ENCODE peak calls at places on chromosome 17, in five cellular contexts. N is nephron progenitor cell, Z is A549, Y is GM20000, E is GM12878. X is an unnamed sample.

GRCh38 chr17:45425125-45425983 is 7.3 kb downstream of the ARHGAP27 start:
- DNase-seq in N (peak), Z (peak), Y (peak), E (no peak), X (peak)

GRCh38 chr17:40909351-40909750 is 24.3 kb upstream of the KRT20 start:
- DNase-seq in N (peak), Z (peak), Y (peak), E (no peak), X (peak)

GRCh38 chr17:74052993-74053744 is 150.3 kb upstream of the RPL38 start:
- DNase-seq in N (no peak), Z (no peak), Y (no peak), E (no peak), X (no peak)

GRCh38 chr17:53316988-53317387 is 505.7 kb upstream of the KIF2B start:
- DNase-seq in N (no peak), Z (no peak), Y (no peak), E (no peak), X (no peak)

GRCh38 chr17:72208832-72209231 is 88.0 kb downstream of the SOX9 start:
- DNase-seq in N (no peak), Z (no peak), Y (no peak), E (no peak), X (no peak)

GRCh38 chr17:50889528-50890118 is 23.5 kb upstream of the TOB1 start:
- DNase-seq in N (no peak), Z (no peak), Y (no peak), E (no peak), X (no peak)

GRCh38 chr17:51046527-51047384 is 73.9 kb downstream of the SPAG9 start:
- DNase-seq in N (peak), Z (no peak), Y (no peak), E (no peak), X (peak)

GRCh38 chr17:7017827-7018200 is 5.0 kb upstream of the BCL6B start:
- DNase-seq in N (no peak), Z (no peak), Y (no peak), E (no peak), X (no peak)

GRCh38 chr17:66941773-66942452 is 22.6 kb upstream of the CACNG4 start:
- DNase-seq in N (no peak), Z (no peak), Y (no peak), E (no peak), X (no peak)

GRCh38 chr17:2707721-2708584 is 3.6 kb downstream of the CLUH start:
- DNase-seq in N (peak), Z (peak), Y (no peak), E (no peak), X (peak)

GRCh38 chr17:81944858-81945257 is 2.2 kb downstream of the MYADML2 start:
- DNase-seq in N (no peak), Z (no peak), Y (no peak), E (no peak), X (no peak)

GRCh38 chr17:39738568-39738901 is 797 bp downstream of the GRB7 start:
- DNase-seq in N (peak), Z (peak), Y (peak), E (no peak), X (no peak)

GRCh38 chr17:40937384-40937819 is at the start of gene KRT23:
- DNase-seq in N (peak), Z (no peak), Y (no peak), E (no peak), X (no peak)

GRCh38 chr17:57868007-57868774 is 18.3 kb upstream of the MRPS23 start:
- DNase-seq in N (peak), Z (peak), Y (peak), E (peak), X (peak)

GRCh38 chr17:59652119-59652518 is 32.4 kb downstream of the CLTC start:
- DNase-seq in N (no peak), Z (no peak), Y (no peak), E (no peak), X (peak)

GRCh38 chr17:74780443-74781238 is 4.5 kb upstream of the NAT9 start:
- DNase-seq in N (no peak), Z (peak), Y (peak), E (no peak), X (no peak)

GRCh38 chr17:17752822-17753448 is 71.7 kb downstream of the RAI1 start:
- DNase-seq in N (no peak), Z (no peak), Y (no peak), E (no peak), X (no peak)

GRCh38 chr17:2101448-2102257 is 46.8 kb downstream of the HIC1 start:
- DNase-seq in N (no peak), Z (no peak), Y (no peak), E (no peak), X (no peak)

GRCh38 chr17:50127661-50128361 is 2.1 kb downstream of the SAMD14 start:
- DNase-seq in N (no peak), Z (no peak), Y (no peak), E (no peak), X (no peak)

GRCh38 chr17:19897108-19897854 is 29.5 kb upstream of the ULK2 start:
- DNase-seq in N (no peak), Z (no peak), Y (no peak), E (no peak), X (peak)

GRCh38 chr17:62648247-62648953 is 20.9 kb downstream of the MRC2 start:
- DNase-seq in N (no peak), Z (no peak), Y (no peak), E (no peak), X (no peak)

GRCh38 chr17:58082341-58082869 is 814 bp upstream of the DYNLL2 start:
- DNase-seq in N (peak), Z (no peak), Y (no peak), E (no peak), X (no peak)

GRCh38 chr17:66555605-66556004 is 253.2 kb downstream of the PRKCA start:
- DNase-seq in N (no peak), Z (no peak), Y (no peak), E (no peak), X (no peak)

GRCh38 chr17:57604771-57605733 is 140.0 kb downstream of the CCDC182 start:
- DNase-seq in N (peak), Z (no peak), Y (peak), E (peak), X (peak)

GRCh38 chr17:14156689-14157088 is 80.0 kb downstream of the CDRT15 start:
- DNase-seq in N (no peak), Z (no peak), Y (no peak), E (no peak), X (no peak)

GRCh38 chr17:16875662-16876061 is 96.3 kb downstream of the TNFRSF13B start:
- DNase-seq in N (no peak), Z (no peak), Y (no peak), E (no peak), X (no peak)

GRCh38 chr17:28846231-28846630 is 3.6 kb upstream of the FAM222B start:
- DNase-seq in N (no peak), Z (no peak), Y (no peak), E (no peak), X (no peak)

GRCh38 chr17:50588391-50589111 is 28.0 kb downstream of the CACNA1G start:
- DNase-seq in N (no peak), Z (no peak), Y (no peak), E (no peak), X (no peak)

GRCh38 chr17:64418506-64419339 is 28.1 kb upstream of the PECAM1 start:
- DNase-seq in N (no peak), Z (peak), Y (peak), E (no peak), X (peak)

GRCh38 chr17:77311371-77311981 is 170.7 kb downstream of the SEC14L1 start:
- DNase-seq in N (no peak), Z (no peak), Y (no peak), E (no peak), X (no peak)

GRCh38 chr17:38605230-38605851 is 411 bp downstream of the SRCIN1 start:
- DNase-seq in N (no peak), Z (peak), Y (peak), E (no peak), X (no peak)

GRCh38 chr17:67998466-67998865 is 2.2 kb upstream of the C17orf58 start:
- DNase-seq in N (no peak), Z (no peak), Y (no peak), E (no peak), X (no peak)

GRCh38 chr17:81959362-81960129 is 1.4 kb downstream of the NOTUM start:
- DNase-seq in N (peak), Z (peak), Y (peak), E (no peak), X (peak)

GRCh38 chr17:34242553-34242952 is 12.5 kb upstream of the CCL2 start:
- DNase-seq in N (no peak), Z (no peak), Y (peak), E (peak), X (no peak)

GRCh38 chr17:7224661-7225111 is 4.9 kb downstream of the ACADVL start:
- DNase-seq in N (no peak), Z (no peak), Y (no peak), E (no peak), X (no peak)

GRCh38 chr17:42055496-42055895 is 5.1 kb upstream of the C17orf113 start:
- DNase-seq in N (peak), Z (no peak), Y (no peak), E (no peak), X (no peak)

GRCh38 chr17:39704821-39705551 is 5.1 kb downstream of the ERBB2 start:
- DNase-seq in N (no peak), Z (peak), Y (no peak), E (no peak), X (peak)

DNA sequence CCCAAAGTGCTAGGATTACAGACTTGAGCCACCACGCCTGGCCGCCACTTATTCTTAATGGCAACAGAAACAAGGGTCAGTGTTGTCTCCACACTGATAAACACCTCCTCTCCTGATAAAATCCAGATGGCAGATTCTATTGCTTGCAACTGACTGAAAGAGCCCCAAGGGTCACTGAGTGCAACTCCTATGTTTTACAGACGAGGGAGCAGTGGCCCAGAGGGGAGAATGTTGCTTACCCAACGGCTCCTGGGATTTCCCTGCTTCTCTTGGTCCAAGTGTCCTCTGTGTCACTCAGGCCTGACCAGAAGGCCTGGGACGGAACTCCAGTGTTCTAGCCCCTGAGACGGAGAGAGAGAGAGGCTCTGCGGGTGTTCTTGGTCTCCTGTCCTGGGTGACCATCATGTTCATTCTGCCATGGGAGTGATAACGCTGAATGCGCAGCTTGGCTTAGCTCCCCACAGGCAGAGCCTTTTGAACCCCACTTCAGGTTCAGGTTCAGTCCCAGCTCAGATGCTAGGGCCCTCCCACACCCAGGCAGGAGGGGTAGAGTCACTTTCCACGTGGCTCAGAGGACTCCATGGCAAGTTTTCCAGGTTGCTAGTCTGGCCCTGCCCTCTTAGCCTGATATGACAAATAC is 77.3 kb upstream of the NLRP1 start:
- DNase-seq in N (peak), Z (no peak), Y (no peak), E (no peak), X (no peak)
- TF ChIP-seq CTCF in N (no peak), Z (no peak), Y (no peak), E (no peak), X (no peak)

GRCh38 chr17:384622-385194 is 32.1 kb upstream of the RPH3AL start:
- DNase-seq in N (peak), Z (no peak), Y (no peak), E (no peak), X (no peak)

GRCh38 chr17:388087-388486 is 35.5 kb upstream of the RPH3AL start:
- DNase-seq in N (no peak), Z (no peak), Y (no peak), E (no peak), X (no peak)

GRCh38 chr17:385836-386144 is 33.2 kb upstream of the RPH3AL start:
- DNase-seq in N (no peak), Z (no peak), Y (no peak), E (no peak), X (no peak)

GRCh38 chr17:385195-385835 is 32.7 kb upstream of the RPH3AL start:
- DNase-seq in N (peak), Z (peak), Y (peak), E (no peak), X (no peak)

GRCh38 chr17:386145-386876 is 33.7 kb upstream of the RPH3AL start:
- DNase-seq in N (peak), Z (peak), Y (peak), E (no peak), X (peak)
- TF ChIP-seq CTCF in N (peak), Z (peak), Y (peak), E (peak), X (peak)

GRCh38 chr17:78573955-78574354 is 3.2 kb downstream of the DNAH17 start:
- DNase-seq in N (no peak), Z (no peak), Y (no peak), E (no peak), X (no peak)
- TF ChIP-seq CTCF in N (no peak), Z (no peak), Y (no peak), E (peak), X (no peak)

DNA sequence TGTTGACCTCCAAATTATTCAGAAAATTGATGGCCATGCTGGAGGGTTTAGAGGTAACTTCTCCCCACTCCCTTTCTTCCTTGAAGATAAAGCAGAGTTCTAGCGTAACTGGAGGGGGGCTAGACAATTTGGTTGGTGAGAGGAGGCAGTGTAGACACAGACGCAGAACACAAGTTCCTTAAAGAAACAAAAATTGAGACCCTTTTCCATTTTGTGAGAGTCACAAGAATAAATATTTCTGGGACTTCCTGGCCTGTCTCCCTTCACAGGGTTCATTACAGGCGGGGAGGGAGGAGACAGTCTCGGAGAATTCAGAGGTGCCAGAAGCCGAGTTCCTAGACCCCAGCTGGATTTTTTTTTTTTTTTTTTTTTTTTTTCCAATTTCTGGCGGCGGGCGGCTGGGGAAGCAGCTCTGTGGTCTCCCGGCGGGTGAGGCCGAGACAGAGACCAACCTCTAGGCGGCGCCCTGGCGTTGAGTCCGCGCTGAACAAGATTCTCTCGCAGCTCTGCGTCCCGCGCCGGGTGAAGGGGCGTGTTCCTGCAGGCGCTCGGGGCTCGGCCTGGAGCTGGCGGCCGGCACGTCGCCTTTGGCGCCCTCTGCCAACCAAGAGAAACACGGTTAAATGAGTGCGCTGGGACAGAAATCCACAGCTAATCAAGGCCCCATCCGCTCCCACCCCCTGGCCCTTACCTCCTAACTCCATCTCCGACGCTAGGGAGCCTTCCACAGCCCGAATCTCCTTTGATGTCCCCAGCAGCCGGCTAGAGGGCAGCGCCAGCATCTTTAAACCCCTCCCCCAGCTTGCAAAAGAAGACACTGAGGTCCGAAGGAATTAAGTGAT is 10.2 kb upstream of the HOXB9 start:
- DNase-seq in N (peak), Z (peak), Y (peak), E (no peak), X (peak)
- TF ChIP-seq CTCF in N (peak), Z (peak), Y (peak), E (peak), X (peak)